ENCODE peak calls at places on chromosome 17, in six cellular contexts. One of them, this sample, is unnamed.

GRCh38 chr17:48907713-48908046 is 527 bp upstream of the UBE2Z start:
- DNase-seq in GM12878: no peak
- DNase-seq in HCT116: no peak
- DNase-seq in K562: no peak
- DNase-seq in SK-N-SH: no peak
- DNase-seq in HepG2: no peak
- DNase-seq in this sample: no peak

GRCh38 chr17:21351366-21352065 is 24.6 kb upstream of the KCNJ12 start:
- DNase-seq in K562: no peak
- DNase-seq in HCT116: no peak
- DNase-seq in HepG2: no peak
- DNase-seq in SK-N-SH: no peak
- DNase-seq in GM12878: no peak
- DNase-seq in this sample: no peak

GRCh38 chr17:67326440-67326839 is 39.9 kb downstream of the PSMD12 start:
- DNase-seq in GM12878: no peak
- DNase-seq in HepG2: no peak
- DNase-seq in SK-N-SH: no peak
- DNase-seq in HCT116: no peak
- DNase-seq in K562: no peak
- DNase-seq in this sample: no peak

GRCh38 chr17:5248821-5249479 is 14.3 kb upstream of the SCIMP start:
- DNase-seq in HepG2: no peak
- DNase-seq in HCT116: no peak
- DNase-seq in K562: no peak
- DNase-seq in GM12878: no peak
- DNase-seq in SK-N-SH: no peak
- DNase-seq in this sample: no peak

GRCh38 chr17:29080323-29080722 is 37.4 kb downstream of the PIPOX start:
- DNase-seq in GM12878: no peak
- DNase-seq in K562: no peak
- DNase-seq in HCT116: no peak
- DNase-seq in HepG2: no peak
- DNase-seq in SK-N-SH: no peak
- DNase-seq in this sample: no peak

GRCh38 chr17:545156-545555 is 169.5 kb downstream of the VPS53 start:
- DNase-seq in GM12878: no peak
- DNase-seq in SK-N-SH: no peak
- DNase-seq in HepG2: no peak
- DNase-seq in K562: no peak
- DNase-seq in HCT116: no peak
- DNase-seq in this sample: no peak

GRCh38 chr17:81866440-81867122 is 4.6 kb downstream of the ARHGDIA start:
- DNase-seq in SK-N-SH: peak; percentile 47
- DNase-seq in K562: no peak
- DNase-seq in GM12878: no peak
- DNase-seq in HCT116: no peak
- DNase-seq in HepG2: no peak
- DNase-seq in this sample: no peak

GRCh38 chr17:34709108-34709779 is 129.9 kb downstream of the TMEM132E start:
- DNase-seq in GM12878: no peak
- DNase-seq in HepG2: no peak
- DNase-seq in SK-N-SH: no peak
- DNase-seq in HCT116: no peak
- DNase-seq in K562: no peak
- DNase-seq in this sample: no peak

GRCh38 chr17:80511222-80512180 is 33.1 kb upstream of the RPTOR start:
- DNase-seq in HCT116: no peak
- DNase-seq in SK-N-SH: no peak
- DNase-seq in GM12878: no peak
- DNase-seq in K562: peak; percentile 39
- DNase-seq in HepG2: no peak
- DNase-seq in this sample: no peak

GRCh38 chr17:51147641-51148040 is 5.7 kb upstream of the NME1 start:
- DNase-seq in GM12878: no peak
- DNase-seq in K562: no peak
- DNase-seq in HepG2: no peak
- DNase-seq in HCT116: no peak
- DNase-seq in SK-N-SH: no peak
- DNase-seq in this sample: no peak

GRCh38 chr17:39566092-39566491 is 41.6 kb downstream of the NEUROD2 start:
- DNase-seq in SK-N-SH: no peak
- DNase-seq in GM12878: no peak
- DNase-seq in HepG2: no peak
- DNase-seq in HCT116: no peak
- DNase-seq in K562: no peak
- DNase-seq in this sample: no peak

GRCh38 chr17:288802-289356 is 63.7 kb downstream of the RPH3AL start:
- DNase-seq in SK-N-SH: no peak
- DNase-seq in HCT116: no peak
- DNase-seq in K562: no peak
- DNase-seq in GM12878: no peak
- DNase-seq in HepG2: no peak
- DNase-seq in this sample: no peak

GRCh38 chr17:76130473-76130872 is 10.6 kb downstream of the FOXJ1 start:
- DNase-seq in HepG2: no peak
- DNase-seq in HCT116: no peak
- DNase-seq in SK-N-SH: no peak
- DNase-seq in GM12878: no peak
- DNase-seq in K562: no peak
- DNase-seq in this sample: no peak

GRCh38 chr17:332558-333322 is 19.9 kb downstream of the RPH3AL start:
- DNase-seq in GM12878: no peak
- DNase-seq in K562: no peak
- DNase-seq in SK-N-SH: no peak
- DNase-seq in HepG2: no peak
- DNase-seq in HCT116: no peak
- DNase-seq in this sample: no peak

DNA sequence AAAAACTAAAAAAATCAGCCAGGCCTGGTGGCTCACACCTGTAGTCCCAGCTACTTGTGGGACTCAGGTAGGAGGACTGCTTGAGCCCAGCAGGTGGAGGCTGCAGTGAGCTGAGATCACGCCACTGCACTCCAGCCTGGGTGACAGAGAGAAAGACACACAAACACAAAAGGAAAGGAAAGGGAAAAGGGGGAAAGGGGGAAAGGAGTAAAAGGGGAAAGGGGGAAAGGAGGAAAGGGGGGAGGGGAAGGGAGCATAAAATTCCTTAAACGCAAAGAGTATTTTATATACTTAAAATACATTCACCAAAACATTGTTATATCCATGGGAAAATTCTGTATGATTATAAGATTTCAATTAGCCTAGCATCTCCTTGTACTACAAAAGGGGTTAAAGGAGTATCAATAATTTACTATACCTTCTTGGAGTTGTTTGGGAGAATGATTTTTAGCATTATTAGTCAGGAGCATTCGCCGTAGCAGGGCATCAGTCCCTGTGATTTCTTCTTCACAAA is 17.3 kb upstream of the BRIP1 start:
- DNase-seq in HCT116: no peak
- DNase-seq in K562: no peak
- DNase-seq in GM12878: no peak
- DNase-seq in SK-N-SH: no peak
- DNase-seq in HepG2: no peak
- DNase-seq in this sample: no peak
- TF ChIP-seq SIN3A in HCT116: no peak
- TF ChIP-seq SIN3A in K562: no peak
- TF ChIP-seq SIN3A in GM12878: no peak
- TF ChIP-seq SIN3A in SK-N-SH: no peak
- TF ChIP-seq SIN3A in HepG2: no peak
- TF ChIP-seq SIN3A in this sample: no peak

GRCh38 chr17:77440571-77440981 is 299.8 kb downstream of the SEC14L1 start:
- DNase-seq in GM12878: no peak
- DNase-seq in HepG2: no peak
- DNase-seq in SK-N-SH: no peak
- DNase-seq in HCT116: no peak
- DNase-seq in K562: no peak
- DNase-seq in this sample: no peak
- TF ChIP-seq POLR2AphosphoS5 in GM12878: no peak
- TF ChIP-seq POLR2AphosphoS5 in HepG2: no peak
- TF ChIP-seq POLR2AphosphoS5 in SK-N-SH: no peak
- TF ChIP-seq POLR2AphosphoS5 in HCT116: no peak
- TF ChIP-seq POLR2AphosphoS5 in K562: no peak
- TF ChIP-seq POLR2AphosphoS5 in this sample: no peak

DNA sequence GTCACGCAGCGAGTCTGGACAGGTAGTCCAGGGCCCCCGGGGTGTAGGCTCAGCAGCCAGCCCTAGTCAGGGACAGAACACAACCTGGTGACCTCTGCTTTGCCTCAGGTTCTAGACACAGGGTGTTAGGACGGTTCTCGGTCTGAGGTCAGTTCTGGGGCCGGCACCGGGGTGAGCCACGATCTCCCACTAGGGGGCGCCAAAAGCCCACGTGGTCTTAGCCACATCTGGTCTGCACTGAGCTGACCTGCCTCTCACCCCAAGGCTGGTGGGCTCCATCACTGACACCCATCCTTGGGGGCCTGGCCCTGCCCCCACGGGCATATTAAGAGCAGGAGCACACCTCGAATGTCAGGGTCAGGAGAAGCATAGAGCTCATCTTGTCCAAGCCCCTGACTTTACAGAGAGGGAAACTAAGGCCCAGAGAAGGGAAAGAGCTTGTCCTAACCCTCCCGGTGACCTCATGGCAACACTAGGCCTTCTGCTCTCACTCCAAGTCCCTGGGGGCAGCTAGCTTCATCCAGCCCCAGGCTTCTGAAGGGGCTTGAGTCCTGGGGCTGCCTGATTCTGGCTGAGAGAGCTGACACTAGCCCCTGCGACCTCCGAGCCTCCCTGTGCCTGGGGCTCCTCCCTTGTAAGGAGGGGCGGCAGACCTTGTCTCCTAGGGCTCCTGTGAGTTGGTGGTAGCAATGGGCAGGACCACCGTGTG is 9.0 kb downstream of the SLC5A10 start:
- DNase-seq in K562: peak; percentile 78
- DNase-seq in HepG2: peak; percentile 59
- DNase-seq in HCT116: no peak
- DNase-seq in SK-N-SH: peak; percentile 93
- DNase-seq in GM12878: peak; percentile 44
- DNase-seq in this sample: peak; percentile 54
- TF ChIP-seq SIN3A in K562: no peak
- TF ChIP-seq SIN3A in HepG2: no peak
- TF ChIP-seq SIN3A in HCT116: no peak
- TF ChIP-seq SIN3A in SK-N-SH: no peak
- TF ChIP-seq SIN3A in GM12878: no peak
- TF ChIP-seq SIN3A in this sample: no peak

DNA sequence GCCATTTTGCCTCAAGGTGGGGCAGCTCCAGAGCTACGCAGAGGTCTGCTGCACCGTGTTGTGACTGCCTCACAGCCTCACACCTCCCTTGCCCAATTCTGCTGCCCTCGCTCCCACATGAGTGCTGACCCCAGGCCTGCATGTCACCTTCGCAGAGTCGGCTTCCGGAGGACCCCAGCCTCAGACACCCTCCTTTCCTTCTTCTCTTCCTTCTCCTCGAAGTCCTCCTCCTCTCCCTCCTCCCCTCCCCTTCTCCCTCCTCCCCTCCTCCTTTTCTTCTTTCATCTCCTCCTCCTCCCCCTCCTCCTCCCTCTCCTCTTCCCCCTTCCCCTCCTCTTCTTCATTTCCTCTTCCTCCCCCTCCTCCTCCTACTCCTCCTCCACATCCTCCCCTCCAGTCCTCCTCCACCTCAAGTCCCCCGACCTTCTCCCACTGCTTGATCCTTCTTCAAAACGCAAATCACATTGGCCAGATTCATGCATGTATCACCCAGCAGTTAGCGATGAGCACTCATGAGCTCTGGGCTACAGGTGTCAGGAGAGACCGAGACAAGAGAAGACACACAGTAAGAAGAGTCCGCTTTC is 243.8 kb downstream of the RBFOX3 start:
- DNase-seq in GM12878: no peak
- DNase-seq in HCT116: no peak
- DNase-seq in K562: no peak
- DNase-seq in HepG2: no peak
- DNase-seq in SK-N-SH: no peak
- DNase-seq in this sample: no peak
- TF ChIP-seq POLR2AphosphoS5 in GM12878: no peak
- TF ChIP-seq POLR2AphosphoS5 in HCT116: no peak
- TF ChIP-seq POLR2AphosphoS5 in K562: no peak
- TF ChIP-seq POLR2AphosphoS5 in HepG2: no peak
- TF ChIP-seq POLR2AphosphoS5 in SK-N-SH: no peak
- TF ChIP-seq POLR2AphosphoS5 in this sample: no peak

This sample was measured in Panc1.